ENCODE peak calls at places on chromosomes 13 and 19, in ten cellular contexts. L, K, X, G, Y, B, N, C, A and P are unnamed samples.

GRCh38 chr19:46495789-46496099 is at the start of gene PNMA8B:
- DNase-seq in L (no peak), K (peak), X (peak), G (peak), Y (peak), B (peak), N (peak), C (peak), A (peak), P (no peak)

GRCh38 chr13:38664920-38665319 is 22.0 kb upstream of the FREM2 start:
- DNase-seq in L (no peak), K (no peak), X (no peak), G (no peak), Y (no peak), B (no peak), N (no peak), C (no peak), A (no peak), P (no peak)

GRCh38 chr19:46732172-46732938 is 13.5 kb upstream of the FKRP start:
- DNase-seq in L (no peak), K (no peak), X (no peak), G (no peak), Y (no peak), B (no peak), N (no peak), C (no peak), A (no peak), P (peak)

GRCh38 chr13:68234278-68234677 is 1004.1 kb upstream of the PCDH9 start:
- DNase-seq in L (peak), K (no peak), X (peak), G (peak), Y (no peak), B (no peak), N (no peak), C (no peak), A (no peak), P (peak)

GRCh38 chr13:111915104-111915551 is 151.8 kb upstream of the SOX1 start:
- DNase-seq in L (no peak), K (no peak), X (no peak), G (no peak), Y (no peak), B (no peak), N (no peak), C (no peak), A (no peak), P (no peak)

GRCh38 chr19:23385404-23385803 is 9.9 kb downstream of the ZNF91 start:
- DNase-seq in L (no peak), K (no peak), X (no peak), G (no peak), Y (no peak), B (no peak), N (no peak), C (no peak), A (no peak), P (no peak)

GRCh38 chr19:9144920-9145319 is 4.7 kb downstream of the ZNF317 start:
- DNase-seq in L (no peak), K (no peak), X (no peak), G (peak), Y (peak), B (no peak), N (no peak), C (no peak), A (no peak), P (no peak)

GRCh38 chr13:41229356-41229755 is 34.0 kb downstream of the MTRF1 start:
- DNase-seq in L (no peak), K (no peak), X (no peak), G (no peak), Y (no peak), B (no peak), N (no peak), C (no peak), A (no peak), P (no peak)

GRCh38 chr13:40995997-40996396 is 23.1 kb downstream of the ELF1 start:
- DNase-seq in L (no peak), K (no peak), X (no peak), G (no peak), Y (no peak), B (no peak), N (no peak), C (no peak), A (no peak), P (no peak)

GRCh38 chr19:40217921-40218890 is at the start of gene TTC9B:
- DNase-seq in L (no peak), K (no peak), X (peak), G (peak), Y (peak), B (no peak), N (peak), C (peak), A (no peak), P (no peak)

GRCh38 chr19:494171-495046 is 1.9 kb upstream of the MADCAM1 start:
- DNase-seq in L (no peak), K (no peak), X (no peak), G (no peak), Y (no peak), B (no peak), N (no peak), C (no peak), A (no peak), P (no peak)

GRCh38 chr19:53994811-53995210 is 3.4 kb downstream of the CACNG6 start:
- DNase-seq in L (peak), K (peak), X (no peak), G (no peak), Y (peak), B (no peak), N (no peak), C (no peak), A (no peak), P (no peak)

GRCh38 chr13:113875829-113876228 is 12.0 kb upstream of the GAS6 start:
- DNase-seq in L (no peak), K (no peak), X (no peak), G (no peak), Y (peak), B (no peak), N (no peak), C (no peak), A (no peak), P (no peak)

GRCh38 chr19:58182577-58182988 is 278 bp upstream of the ZNF274 start:
- DNase-seq in L (no peak), K (no peak), X (no peak), G (no peak), Y (no peak), B (no peak), N (peak), C (no peak), A (no peak), P (no peak)

GRCh38 chr19:47402504-47402903 is 16.8 kb downstream of the MEIS3 start:
- DNase-seq in L (no peak), K (no peak), X (no peak), G (no peak), Y (no peak), B (no peak), N (no peak), C (no peak), A (no peak), P (no peak)

GRCh38 chr19:588093-588742 is 1.5 kb upstream of the HCN2 start:
- DNase-seq in L (peak), K (peak), X (peak), G (peak), Y (peak), B (peak), N (peak), C (peak), A (peak), P (no peak)

GRCh38 chr19:58346961-58347929 is 6.0 kb downstream of the A1BG start:
- DNase-seq in L (no peak), K (peak), X (peak), G (peak), Y (peak), B (no peak), N (peak), C (peak), A (peak), P (peak)

GRCh38 chr13:66154354-66154753 is 1075.8 kb downstream of the PCDH9 start:
- DNase-seq in L (no peak), K (no peak), X (no peak), G (no peak), Y (no peak), B (no peak), N (no peak), C (no peak), A (no peak), P (no peak)

GRCh38 chr13:95403349-95404140 is 102.3 kb upstream of the ABCC4 start:
- DNase-seq in L (peak), K (no peak), X (peak), G (peak), Y (no peak), B (no peak), N (no peak), C (peak), A (no peak), P (peak)

GRCh38 chr13:27036236-27036981 is 135.2 kb downstream of the USP12 start:
- DNase-seq in L (peak), K (no peak), X (no peak), G (peak), Y (peak), B (no peak), N (no peak), C (no peak), A (no peak), P (no peak)

GRCh38 chr19:17751912-17752273 is 616 bp downstream of the FCHO1 start:
- DNase-seq in L (no peak), K (no peak), X (no peak), G (no peak), Y (no peak), B (no peak), N (no peak), C (no peak), A (no peak), P (no peak)

GRCh38 chr13:112466132-112467025 is 90.2 kb downstream of the SPACA7 start:
- DNase-seq in L (no peak), K (no peak), X (no peak), G (no peak), Y (no peak), B (no peak), N (no peak), C (no peak), A (peak), P (no peak)

GRCh38 chr13:93235258-93236015 is 8.8 kb downstream of the GPC6 start:
- DNase-seq in L (no peak), K (peak), X (no peak), G (no peak), Y (peak), B (no peak), N (no peak), C (no peak), A (no peak), P (peak)

GRCh38 chr13:112996671-112997091 is 27.7 kb downstream of the MCF2L start:
- DNase-seq in L (no peak), K (no peak), X (no peak), G (no peak), Y (no peak), B (no peak), N (no peak), C (no peak), A (no peak), P (no peak)

GRCh38 chr13:78589206-78589605 is 14.1 kb downstream of the POU4F1 start:
- DNase-seq in L (peak), K (peak), X (peak), G (peak), Y (peak), B (peak), N (peak), C (peak), A (peak), P (no peak)

GRCh38 chr13:28983661-28984060 is 163.5 kb downstream of the MTUS2 start:
- DNase-seq in L (no peak), K (no peak), X (no peak), G (peak), Y (no peak), B (no peak), N (no peak), C (no peak), A (no peak), P (no peak)

GRCh38 chr19:53908106-53908932 is 759 bp upstream of the CACNG7 start:
- DNase-seq in L (peak), K (peak), X (peak), G (peak), Y (peak), B (no peak), N (peak), C (peak), A (no peak), P (peak)

GRCh38 chr13:44306401-44307192 is 67.0 kb upstream of the SERP2 start:
- DNase-seq in L (peak), K (peak), X (peak), G (peak), Y (peak), B (no peak), N (no peak), C (peak), A (peak), P (peak)
- H3K9ac ChIP-seq in L (peak), K (peak), X (no peak), G (peak), Y (peak), B (no peak), N (no peak), C (no peak), A (peak), P (peak)

GRCh38 chr13:50511877-50512332 is 331.6 kb downstream of the DLEU7 start:
- DNase-seq in L (no peak), K (no peak), X (no peak), G (no peak), Y (no peak), B (peak), N (peak), C (no peak), A (no peak), P (no peak)

GRCh38 chr13:50514249-50514648 is 329.2 kb downstream of the DLEU7 start:
- DNase-seq in L (no peak), K (no peak), X (no peak), G (no peak), Y (no peak), B (no peak), N (no peak), C (no peak), A (no peak), P (no peak)

GRCh38 chr13:50509771-50510441 is 333.6 kb downstream of the DLEU7 start:
- DNase-seq in L (no peak), K (peak), X (no peak), G (peak), Y (peak), B (no peak), N (no peak), C (no peak), A (no peak), P (peak)

GRCh38 chr13:50513528-50513863 is 330.0 kb downstream of the DLEU7 start:
- DNase-seq in L (no peak), K (no peak), X (no peak), G (no peak), Y (no peak), B (no peak), N (no peak), C (no peak), A (no peak), P (no peak)

GRCh38 chr13:50512602-50513527 is 330.6 kb downstream of the DLEU7 start:
- DNase-seq in L (peak), K (peak), X (peak), G (no peak), Y (peak), B (peak), N (peak), C (no peak), A (peak), P (peak)
- H3K4me3 ChIP-seq in L (peak), K (peak), X (no peak), G (no peak), Y (peak), B (peak), N (peak), C (no peak), A (peak), P (peak)

DNA sequence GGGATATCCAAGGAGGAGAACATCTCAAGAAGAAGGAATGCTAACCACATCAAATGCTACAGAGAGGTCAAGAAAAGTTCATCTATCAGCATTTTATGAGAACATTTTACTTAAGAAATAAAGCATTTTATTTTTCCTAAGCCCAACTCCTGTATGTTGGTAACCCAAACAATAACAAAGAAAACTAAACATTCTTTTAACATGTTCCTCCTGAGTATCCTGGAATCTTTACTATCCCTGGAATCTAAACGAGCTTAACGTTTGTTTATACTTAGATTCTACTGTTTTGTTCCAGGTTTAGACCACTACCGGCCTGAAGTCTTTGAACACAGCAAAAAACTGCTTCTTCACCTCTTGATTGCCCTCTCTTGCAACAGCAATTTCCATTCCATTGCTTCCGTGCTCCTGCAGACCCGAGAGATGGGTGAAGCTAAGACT is 89.7 kb downstream of the ZAR1L start:
- DNase-seq in L (no peak), K (peak), X (no peak), G (peak), Y (peak), B (no peak), N (no peak), C (no peak), A (no peak), P (peak)
- H3K9ac ChIP-seq in L (no peak), K (no peak), X (no peak), G (no peak), Y (no peak), B (no peak), N (no peak), C (no peak), A (no peak), P (no peak)

GRCh38 chr13:75479102-75479501 is 2.9 kb downstream of the TBC1D4 start:
- DNase-seq in L (peak), K (no peak), X (no peak), G (no peak), Y (no peak), B (no peak), N (no peak), C (no peak), A (no peak), P (no peak)
- H3K4me3 ChIP-seq in L (peak), K (no peak), X (no peak), G (no peak), Y (peak), B (no peak), N (no peak), C (no peak), A (peak), P (no peak)

GRCh38 chr19:19103167-19103566 is 35.1 kb downstream of the TMEM161A start:
- DNase-seq in L (no peak), K (no peak), X (no peak), G (no peak), Y (no peak), B (no peak), N (no peak), C (no peak), A (no peak), P (no peak)
- H3K9ac ChIP-seq in L (no peak), K (no peak), X (no peak), G (no peak), Y (no peak), B (no peak), N (peak), C (no peak), A (no peak), P (no peak)

DNA sequence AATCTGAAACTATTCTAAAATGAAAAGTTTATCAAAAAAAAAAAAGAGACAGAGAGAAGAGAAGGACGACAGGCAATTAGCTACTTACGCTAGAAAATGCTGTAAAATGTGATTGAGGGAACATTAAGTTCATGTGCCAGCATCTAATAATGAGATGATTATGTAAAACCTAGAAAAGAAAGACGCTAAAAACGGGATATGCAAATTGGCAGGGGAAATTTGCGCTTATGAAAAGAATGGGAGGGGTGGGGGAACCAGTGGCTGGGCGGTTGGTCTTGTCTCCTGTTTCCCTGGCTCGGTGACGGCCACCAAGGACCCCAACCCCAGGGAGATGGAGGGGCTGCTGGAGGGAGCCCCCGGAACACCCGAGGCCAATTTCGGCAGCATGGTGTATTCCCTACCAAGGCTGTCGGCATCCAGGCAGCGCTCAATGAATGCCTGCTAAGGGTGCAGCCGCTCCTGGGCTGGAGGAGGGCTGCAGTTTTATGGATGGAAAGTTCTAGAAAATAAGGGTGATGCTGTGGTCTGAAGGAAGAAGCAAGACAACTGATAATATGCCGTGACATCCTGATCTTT is 34.2 kb downstream of the GNG7 start:
- DNase-seq in L (no peak), K (no peak), X (no peak), G (no peak), Y (no peak), B (no peak), N (no peak), C (no peak), A (no peak), P (no peak)
- H3K4me3 ChIP-seq in L (no peak), K (no peak), X (no peak), G (no peak), Y (no peak), B (no peak), N (no peak), C (no peak), A (no peak), P (no peak)

GRCh38 chr19:55091955-55092354 is 16.3 kb downstream of the EPS8L1 start:
- DNase-seq in L (no peak), K (no peak), X (peak), G (peak), Y (no peak), B (no peak), N (peak), C (no peak), A (peak), P (no peak)
- H3K9ac ChIP-seq in L (no peak), K (no peak), X (no peak), G (peak), Y (no peak), B (no peak), N (no peak), C (peak), A (no peak), P (no peak)

GRCh38 chr13:108345016-108345415 is 75.5 kb downstream of the TNFSF13B start:
- DNase-seq in L (no peak), K (no peak), X (peak), G (peak), Y (no peak), B (no peak), N (no peak), C (no peak), A (no peak), P (no peak)

GRCh38 chr13:108346376-108346775 is 76.9 kb downstream of the TNFSF13B start:
- DNase-seq in L (no peak), K (no peak), X (no peak), G (peak), Y (no peak), B (peak), N (no peak), C (no peak), A (no peak), P (no peak)

GRCh38 chr13:108342369-108343289 is 73.1 kb downstream of the TNFSF13B start:
- DNase-seq in L (peak), K (peak), X (peak), G (peak), Y (peak), B (peak), N (peak), C (peak), A (no peak), P (peak)
- H3K4me3 ChIP-seq in L (no peak), K (no peak), X (no peak), G (no peak), Y (no peak), B (no peak), N (no peak), C (no peak), A (no peak), P (no peak)

DNA sequence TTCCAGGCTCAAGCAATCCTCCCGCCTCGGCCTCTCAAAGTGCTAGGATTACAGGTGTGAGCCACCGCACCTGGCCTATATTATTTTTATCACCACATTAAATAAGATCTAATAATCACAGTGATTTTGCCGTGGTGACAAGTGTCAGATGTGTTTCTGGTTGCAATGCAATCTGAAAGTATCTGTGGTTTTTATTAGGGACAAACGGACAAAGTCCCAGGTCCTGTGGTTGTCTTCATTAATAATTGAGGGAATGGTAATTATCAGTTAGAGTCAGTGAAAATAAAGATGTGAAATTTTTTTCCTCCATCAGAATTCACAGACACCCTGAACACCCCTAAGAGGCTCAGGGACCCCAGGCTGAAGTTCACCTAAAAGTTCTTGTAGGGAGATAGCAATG is 1.3 kb upstream of the TICAM1 start:
- DNase-seq in L (no peak), K (no peak), X (no peak), G (no peak), Y (no peak), B (no peak), N (no peak), C (no peak), A (no peak), P (no peak)
- H3K9ac ChIP-seq in L (no peak), K (no peak), X (no peak), G (no peak), Y (no peak), B (no peak), N (no peak), C (no peak), A (no peak), P (no peak)